ENCODE peak calls at places on chromosomes 11 and 22, in seven cellular contexts. P, A, D, Y, G, V and J are unnamed samples.
A peak's percentile ranks its signal among the peaks of the same experiment; 100 is the strongest.

GRCh38 chr11:70265341-70265740 is 5.1 kb upstream of the PPFIA1 start:
- DNase-seq in V (no peak), Y (no peak), A (no peak), P (no peak), D (no peak), G (no peak), J (no peak)

GRCh38 chr11:118415739-118416068 is 14.3 kb downstream of the ATP5MG start:
- DNase-seq in P (peak; percentile 69), Y (peak; percentile 94), V (peak; percentile 76), A (no peak), G (no peak), D (no peak), J (peak; percentile 85)

GRCh38 chr22:36830601-36831000 is 13.8 kb upstream of the PVALB start:
- DNase-seq in D (no peak), G (no peak), P (no peak), V (no peak), Y (no peak), A (no peak), J (no peak)

GRCh38 chr11:116835042-116835772 is 2.2 kb downstream of the APOA1 start:
- DNase-seq in G (no peak), P (no peak), A (no peak), D (no peak), Y (no peak), V (no peak), J (peak; percentile 71)

GRCh38 chr22:49760630-49761571 is 66.8 kb downstream of the BRD1 start:
- DNase-seq in P (no peak), Y (no peak), D (no peak), A (peak; percentile 5), V (no peak), G (no peak), J (peak; percentile 37)

GRCh38 chr11:82405392-82405791 is 328.3 kb downstream of the FAM181B start:
- DNase-seq in P (no peak), G (no peak), Y (no peak), D (no peak), A (no peak), V (peak; percentile 18), J (peak; percentile 75)

GRCh38 chr22:30445438-30445936 is 19.9 kb downstream of the MTFP1 start:
- DNase-seq in D (no peak), V (no peak), G (no peak), P (no peak), Y (no peak), A (no peak), J (no peak)

GRCh38 chr22:50696251-50696798 is 23.7 kb downstream of the SHANK3 start:
- DNase-seq in D (no peak), V (no peak), A (peak; percentile 12), P (no peak), G (no peak), Y (no peak), J (no peak)

GRCh38 chr22:39941661-39942060 is 18.5 kb upstream of the TMA7B start:
- DNase-seq in G (no peak), V (no peak), D (no peak), Y (no peak), P (no peak), A (no peak), J (no peak)

GRCh38 chr11:96187779-96188624 is 155.0 kb downstream of the MAML2 start:
- DNase-seq in A (peak; percentile 29), P (peak; percentile 65), D (no peak), Y (peak; percentile 91), G (no peak), V (peak; percentile 38), J (no peak)

GRCh38 chr11:46952553-46952952 is 16.0 kb downstream of the CSTPP1 start:
- DNase-seq in D (no peak), G (no peak), V (no peak), A (no peak), P (no peak), Y (no peak), J (no peak)

GRCh38 chr22:48793949-48794348 is 1033.7 kb downstream of the BRD1 start:
- DNase-seq in V (no peak), P (no peak), Y (no peak), A (no peak), D (no peak), G (no peak), J (peak; percentile 12)

GRCh38 chr11:111450480-111451320 is 61.5 kb downstream of the BTG4 start:
- DNase-seq in V (no peak), P (no peak), A (no peak), G (no peak), Y (no peak), D (no peak), J (no peak)

GRCh38 chr22:45878901-45879551 is 97.9 kb downstream of the WNT7B start:
- DNase-seq in G (no peak), Y (no peak), D (peak; percentile 44), P (no peak), A (no peak), V (no peak), J (peak; percentile 62)

GRCh38 chr11:116357769-116358544 is 414.8 kb downstream of the BUD13 start:
- DNase-seq in V (peak; percentile 72), Y (peak; percentile 26), G (no peak), D (no peak), A (no peak), P (no peak), J (peak; percentile 94)

GRCh38 chr11:60954421-60954820 is 2.4 kb upstream of the SLC15A3 start:
- DNase-seq in V (no peak), P (no peak), Y (no peak), A (no peak), D (peak; percentile 57), G (no peak), J (no peak)

GRCh38 chr11:16605971-16606783 is 132.3 kb upstream of the C11orf58 start:
- DNase-seq in V (peak; percentile 94), G (peak; percentile 98), D (peak; percentile 89), P (peak; percentile 57), Y (peak; percentile 94), A (peak; percentile 93), J (peak; percentile 96)

GRCh38 chr22:19258371-19258770 is 33.1 kb downstream of the CLTCL1 start:
- DNase-seq in P (no peak), G (no peak), V (no peak), Y (no peak), D (no peak), A (no peak), J (no peak)

GRCh38 chr11:32437406-32438345 is 2.3 kb upstream of the WT1 start:
- DNase-seq in G (no peak), P (no peak), V (no peak), Y (no peak), D (no peak), A (no peak), J (peak; percentile 84)

GRCh38 chr11:106137758-106138157 is 60.3 kb downstream of the AASDHPPT start:
- DNase-seq in V (no peak), P (no peak), D (no peak), G (no peak), A (no peak), Y (no peak), J (no peak)

GRCh38 chr11:47448566-47449427 is at the start of gene RAPSN:
- DNase-seq in V (no peak), A (peak; percentile 32), P (no peak), D (no peak), G (no peak), Y (no peak), J (no peak)

GRCh38 chr22:24327827-24328226 is 57.2 kb downstream of the SPECC1L start:
- DNase-seq in Y (no peak), P (no peak), G (no peak), D (no peak), V (no peak), A (no peak), J (no peak)

GRCh38 chr11:130782361-130783221 is 133.7 kb downstream of the SNX19 start:
- DNase-seq in D (no peak), P (no peak), G (peak; percentile 66), Y (peak; percentile 79), A (no peak), V (no peak), J (peak; percentile 63)

GRCh38 chr11:35261197-35261596 is 122.2 kb downstream of the CD44 start:
- DNase-seq in A (no peak), P (no peak), D (no peak), G (no peak), V (no peak), Y (no peak), J (no peak)
- TF ChIP-seq CTCF in A (no peak), P (no peak), D (peak; percentile 16), G (no peak), V (no peak), Y (no peak), J (no peak)

DNA sequence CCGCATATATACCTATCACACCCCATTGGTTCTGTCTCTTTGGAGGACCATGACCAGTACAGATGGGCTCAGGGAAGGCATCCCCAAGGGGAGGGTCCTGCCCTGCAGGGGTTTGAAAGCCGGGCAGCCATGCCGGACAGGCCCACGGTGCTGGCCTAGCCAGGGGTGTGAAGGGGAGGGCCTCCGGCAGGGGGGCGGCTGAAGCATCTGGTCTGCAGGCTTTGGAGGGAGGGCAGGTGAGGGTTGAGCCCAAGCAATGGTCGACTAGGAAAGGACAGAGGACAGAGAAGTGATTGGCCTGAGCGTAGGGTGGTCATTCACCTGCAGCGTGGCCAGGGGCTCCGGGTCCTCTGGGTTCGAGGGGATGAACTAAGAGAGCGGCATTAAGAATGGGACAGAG is 11.2 kb upstream of the CTSD start:
- DNase-seq in Y (no peak), P (no peak), D (peak; percentile 53), G (no peak), A (no peak), V (no peak), J (no peak)
- H3K27me3 ChIP-seq in Y (no peaks in the 10 kb centered on the region), P (peaks cover 4% of the 10 kb centered on the region), D (peaks cover 3% of the 10 kb centered on the region), G (no peaks in the 10 kb centered on the region), A (peaks cover 21% of the 10 kb centered on the region), V (no peaks in the 10 kb centered on the region), J (no peaks in the 10 kb centered on the region)

GRCh38 chr11:126546191-126546590 is 190.7 kb downstream of the ST3GAL4 start:
- DNase-seq in G (no peak), P (no peak), A (no peak), Y (peak; percentile 1), D (no peak), V (no peak), J (peak; percentile 67)

GRCh38 chr11:126545057-126545555 is 189.6 kb downstream of the ST3GAL4 start:
- DNase-seq in V (no peak), Y (no peak), P (no peak), G (no peak), D (no peak), A (no peak), J (no peak)

GRCh38 chr11:126547161-126547560 is 191.7 kb downstream of the ST3GAL4 start:
- DNase-seq in Y (peak; percentile 35), V (no peak), G (no peak), P (peak; percentile 79), A (no peak), D (no peak), J (no peak)

GRCh38 chr11:126547691-126548090 is 192.2 kb downstream of the ST3GAL4 start:
- DNase-seq in V (no peak), P (no peak), A (no peak), G (no peak), Y (no peak), D (no peak), J (no peak)

GRCh38 chr11:126546694-126547093 is 191.2 kb downstream of the ST3GAL4 start:
- DNase-seq in D (no peak), P (no peak), Y (no peak), G (no peak), A (no peak), V (no peak), J (no peak)
- TF ChIP-seq CTCF in D (no peak), P (no peak), Y (no peak), G (no peak), A (no peak), V (no peak), J (no peak)

DNA sequence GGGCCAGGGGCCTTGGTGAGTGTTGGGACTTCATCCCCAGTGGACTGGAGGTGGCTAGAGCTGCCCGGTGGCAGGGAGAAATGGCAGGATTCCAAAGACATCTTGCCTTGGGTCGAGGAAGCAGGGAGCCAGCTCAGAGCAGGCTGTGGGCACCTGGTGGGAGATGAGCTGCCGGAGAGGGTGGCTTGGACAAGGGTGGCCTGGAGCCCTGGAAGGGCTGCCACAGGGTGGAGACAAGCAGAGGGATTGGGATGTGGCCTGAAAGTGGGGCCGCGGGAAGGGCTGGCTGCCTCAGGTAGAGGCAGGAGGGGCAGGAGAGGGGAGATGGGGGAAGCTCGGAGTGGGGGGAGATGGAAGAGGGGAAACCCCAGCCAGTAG is 71.8 kb upstream of the SHISAL1 start:
- DNase-seq in Y (no peak), V (no peak), G (no peak), P (no peak), A (no peak), D (peak; percentile 39), J (peak; percentile 37)
- H3K27me3 ChIP-seq in Y (no peaks in the 10 kb centered on the region), V (no peaks in the 10 kb centered on the region), G (no peaks in the 10 kb centered on the region), P (peaks cover 22% of the 10 kb centered on the region), A (peaks cover 38% of the 10 kb centered on the region), D (peaks cover 53% of the 10 kb centered on the region), J (no peaks in the 10 kb centered on the region)